ENCODE peak calls at places on chromosomes 7 and 10, in eight cellular contexts. Z is CD8-positive, alpha-beta T cell; J is esophagus squamous epithelium; A is lower lobe of right lung; S is neural progenitor cell; L is pancreas; C is upper lobe of right lung; K is endodermal cell. X is an unnamed sample.

GRCh38 chr10:49109669-49110335 is 5.5 kb downstream of the VSTM4 start:
- DNase-seq in A (peak), J (no peak), L (no peak), C (no peak), Z (no peak), S (no peak), K (peak), X (peak)

GRCh38 chr7:30845426-30846135 is 66.1 kb upstream of the AQP1 start:
- DNase-seq in C (peak), A (peak), Z (no peak), J (no peak), S (no peak), K (no peak), L (no peak), X (peak)

GRCh38 chr7:64998865-64999164 is 7.7 kb downstream of the ERV3-1 start:
- DNase-seq in Z (no peak), C (no peak), A (no peak), J (no peak), K (no peak), L (no peak), S (no peak), X (no peak)

GRCh38 chr10:45432113-45432512 is 58.1 kb downstream of the ALOX5 start:
- DNase-seq in K (no peak), A (no peak), J (no peak), S (no peak), Z (no peak), L (no peak), C (no peak), X (no peak)

GRCh38 chr7:128053023-128053422 is 21.8 kb upstream of the LRRC4 start:
- DNase-seq in K (no peak), Z (no peak), J (no peak), A (no peak), C (no peak), S (no peak), L (no peak), X (no peak)

GRCh38 chr10:10891437-10891836 is 126.2 kb upstream of the CELF2 start:
- DNase-seq in J (no peak), L (no peak), K (no peak), C (no peak), A (no peak), Z (no peak), S (no peak), X (peak)

GRCh38 chr10:121553455-121553854 is 44.8 kb downstream of the FGFR2 start:
- DNase-seq in S (peak), K (no peak), J (no peak), Z (no peak), A (no peak), C (no peak), L (no peak), X (no peak)

GRCh38 chr10:124705021-124705740 is 39.0 kb downstream of the FAM53B start:
- DNase-seq in L (no peak), J (no peak), K (no peak), A (no peak), S (no peak), Z (no peak), C (no peak), X (peak)

GRCh38 chr10:44051584-44052385 is 333.1 kb downstream of the CXCL12 start:
- DNase-seq in L (peak), A (no peak), S (no peak), Z (no peak), J (no peak), K (no peak), C (no peak), X (no peak)

GRCh38 chr10:107071301-107071700 is 93.2 kb downstream of the SORCS1 start:
- DNase-seq in J (no peak), A (no peak), K (no peak), S (no peak), L (no peak), C (no peak), Z (no peak), X (no peak)

DNA sequence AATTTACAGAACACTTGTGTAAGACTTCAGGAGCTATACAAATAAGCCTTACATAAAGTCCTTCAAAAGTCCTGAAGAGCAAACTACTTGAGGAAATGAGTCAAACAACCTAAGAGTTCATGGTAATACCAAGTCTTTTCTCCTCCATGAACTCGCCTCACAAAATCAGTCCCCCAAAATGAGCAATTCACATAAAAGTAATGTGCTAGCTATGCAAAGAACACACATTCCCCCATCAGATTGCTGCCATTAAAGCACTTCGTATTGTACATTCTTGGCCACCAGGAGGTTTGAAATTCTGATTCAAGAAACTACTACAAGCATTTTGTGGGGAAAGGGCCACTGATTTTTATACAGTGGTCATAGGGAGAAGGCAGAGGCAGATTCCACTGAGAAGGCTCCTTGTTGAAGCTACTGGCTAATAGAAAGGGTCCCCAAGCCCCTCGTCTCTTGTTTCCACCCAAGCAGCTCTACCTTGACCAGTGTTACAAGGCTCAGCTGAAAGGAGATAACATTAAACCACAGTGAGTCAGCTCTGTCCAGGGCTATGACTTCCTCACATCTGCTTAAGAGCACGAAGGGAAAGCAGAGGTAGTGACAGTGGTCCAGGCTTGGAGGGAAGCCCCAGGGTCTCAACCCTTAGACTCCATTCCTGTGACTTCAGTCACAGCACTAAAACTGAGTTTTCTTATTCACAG is 115.2 kb upstream of the CDK1 start:
- DNase-seq in A (no peak), S (no peak), J (no peak), C (no peak), L (no peak), K (peak), Z (no peak), X (no peak)
- H3K27ac ChIP-seq in A (peak), S (no peak), J (no peak), C (peak), L (no peak), K (no peak), Z (no peak), X (no peak)

DNA sequence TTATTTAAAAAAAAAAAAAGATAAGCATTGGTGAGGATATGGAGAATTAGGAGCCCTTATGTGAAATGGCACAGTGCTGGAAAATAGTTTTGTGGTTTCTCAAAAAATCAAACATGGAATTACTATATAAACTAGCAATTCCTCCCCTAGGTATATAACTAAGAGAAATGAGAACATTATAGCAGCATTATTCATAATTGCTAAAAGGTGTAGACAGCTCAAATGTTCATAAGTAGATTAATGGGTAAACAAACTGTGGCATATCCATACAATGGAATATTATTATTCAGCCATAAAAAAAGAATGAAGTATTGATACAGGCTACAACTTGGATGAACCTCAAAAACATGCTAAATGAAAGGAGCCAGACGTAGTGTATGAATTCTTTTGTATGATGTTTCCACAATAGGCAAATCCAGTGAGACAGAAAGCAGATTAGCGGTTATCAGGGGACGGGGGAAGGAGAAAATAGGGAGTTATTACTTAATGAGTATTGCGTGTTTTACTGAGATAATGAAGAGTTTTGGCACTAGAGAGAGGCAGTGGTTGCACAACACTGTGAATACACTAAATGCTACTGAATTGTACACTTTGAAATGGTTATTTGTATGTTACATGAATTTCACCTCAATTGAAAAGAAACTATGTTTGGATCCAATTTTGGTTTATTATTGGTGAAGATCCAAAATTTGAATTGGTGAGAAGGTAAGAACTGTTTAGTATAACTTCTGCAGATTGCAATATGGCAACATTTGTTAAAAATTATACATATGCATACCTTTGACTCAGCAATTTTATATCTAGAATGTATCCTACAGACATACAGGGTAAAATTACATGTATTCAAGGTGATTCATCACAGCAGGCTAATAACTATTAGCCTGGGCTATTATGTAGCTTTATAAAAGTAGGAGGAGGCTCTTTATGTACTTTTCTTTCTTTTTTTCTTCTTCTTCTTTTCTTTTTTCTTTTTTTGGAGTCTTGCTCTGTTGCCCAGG is 69.8 kb downstream of the VCL start:
- DNase-seq in A (no peak), J (no peak), S (no peak), L (no peak), Z (no peak), C (no peak), K (no peak), X (no peak)
- TF ChIP-seq CTCF in A (no peak), J (no peak), S (no peak), L (no peak), Z (no peak), C (no peak), K (no peak), X (no peak)

DNA sequence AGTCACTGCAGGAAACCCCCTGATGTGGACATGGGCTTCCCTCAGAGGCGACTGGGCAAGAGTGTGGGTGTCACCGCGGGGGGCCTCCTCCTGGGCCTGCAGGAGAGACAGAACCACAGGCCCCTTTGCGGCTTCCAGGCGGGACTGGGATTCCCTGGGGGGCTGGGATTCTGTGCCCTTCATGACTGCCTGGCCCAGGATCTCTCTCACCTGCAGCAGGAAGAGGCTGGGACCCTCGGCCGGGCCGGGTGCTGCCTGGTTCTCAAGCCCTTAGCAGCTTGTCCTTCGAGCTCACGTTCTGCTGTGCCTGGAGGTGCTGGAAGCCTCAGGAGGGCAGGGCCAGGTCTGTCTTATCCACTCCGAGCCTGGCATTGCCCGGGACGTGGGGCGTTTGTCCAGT is 11.8 kb downstream of the SUN1 start:
- DNase-seq in S (no peak), A (no peak), J (no peak), C (no peak), K (no peak), L (no peak), Z (no peak), X (no peak)
- H3K27ac ChIP-seq in S (no peak), A (no peak), J (peak), C (no peak), K (no peak), L (no peak), Z (no peak), X (no peak)

GRCh38 chr7:151152935-151153513 is 14.5 kb downstream of the GBX1 start:
- DNase-seq in K (no peak), C (no peak), A (no peak), Z (no peak), J (no peak), L (no peak), S (no peak), X (no peak)
- TF ChIP-seq CTCF in K (peak), C (no peak), A (no peak), Z (no peak), J (no peak), L (no peak), S (peak), X (no peak)

GRCh38 chr7:37476428-37476827 is 27.8 kb upstream of the ELMO1 start:
- DNase-seq in S (no peak), K (no peak), Z (no peak), L (no peak), A (no peak), C (no peak), J (no peak), X (no peak)

GRCh38 chr7:37481154-37481553 is 32.5 kb upstream of the ELMO1 start:
- DNase-seq in L (no peak), S (no peak), Z (no peak), K (no peak), A (no peak), J (no peak), C (no peak), X (no peak)

GRCh38 chr7:37480026-37480425 is 31.4 kb upstream of the ELMO1 start:
- DNase-seq in J (no peak), L (no peak), Z (no peak), S (no peak), K (no peak), A (no peak), C (no peak), X (no peak)

GRCh38 chr7:37480642-37481041 is 32.0 kb upstream of the ELMO1 start:
- DNase-seq in Z (no peak), K (no peak), J (no peak), C (no peak), L (no peak), S (no peak), A (no peak), X (no peak)

DNA sequence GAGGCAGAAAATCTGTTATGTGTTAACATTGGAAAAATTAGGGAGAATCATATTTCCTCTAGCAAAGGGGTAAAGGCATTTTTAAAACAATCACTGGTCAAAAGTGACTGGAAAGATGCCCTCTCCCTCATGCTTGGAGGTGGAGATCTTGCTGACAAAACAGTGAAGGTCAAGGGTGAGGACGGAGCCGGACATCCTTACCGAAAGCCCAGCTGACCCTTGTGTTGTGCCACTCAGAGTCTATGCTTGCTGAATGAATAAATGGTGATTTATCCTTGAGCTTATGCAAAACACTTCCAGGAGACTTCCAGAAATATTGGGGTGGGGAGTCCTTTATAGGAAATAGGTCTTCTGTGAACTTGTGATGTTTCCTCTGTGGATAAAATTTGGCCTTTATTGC is 28.2 kb upstream of the ELMO1 start:
- DNase-seq in L (no peak), J (no peak), K (no peak), C (no peak), A (no peak), S (no peak), Z (no peak), X (no peak)
- H3K27ac ChIP-seq in L (no peak), J (no peak), K (no peak), C (no peak), A (no peak), S (no peak), Z (no peak), X (no peak)

DNA sequence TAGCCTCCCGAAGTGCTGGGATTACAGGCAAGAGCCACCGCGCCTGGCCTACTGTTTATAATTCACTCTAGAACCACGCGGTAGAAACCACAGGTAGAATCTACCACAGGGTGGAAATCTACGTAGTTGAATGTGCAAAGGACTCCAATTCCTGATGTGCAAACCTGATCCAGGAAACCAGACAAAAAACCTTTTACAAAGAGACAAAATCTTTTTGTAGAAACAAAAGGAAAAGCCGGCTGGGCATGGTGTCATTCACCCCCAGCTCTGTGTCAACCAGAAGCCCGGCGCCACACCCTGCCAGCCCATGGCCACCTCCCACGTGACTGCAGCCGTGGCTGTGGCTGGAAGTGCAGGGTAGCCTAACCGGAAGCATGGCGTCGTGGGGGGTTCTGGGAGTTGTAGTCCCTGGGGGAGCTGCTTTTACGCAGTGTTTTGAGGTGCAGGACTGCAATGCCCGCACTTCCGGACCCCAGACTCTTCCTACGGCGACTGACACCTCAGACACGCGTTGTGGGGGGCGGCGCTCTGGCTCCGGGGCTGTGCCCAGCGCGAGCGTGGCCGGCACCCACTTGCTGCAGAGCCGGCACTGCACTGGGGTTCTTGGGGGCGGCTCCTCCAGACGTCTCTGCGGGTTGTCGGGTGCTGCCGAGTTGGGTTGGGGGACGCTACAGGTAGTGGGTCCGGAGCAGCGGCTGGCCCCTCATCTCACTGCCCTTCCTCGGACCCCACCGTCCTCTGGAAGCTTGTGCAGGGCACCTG is 41.5 kb upstream of the RNF216 start:
- DNase-seq in Z (peak), A (peak), C (peak), K (peak), S (peak), J (peak), L (peak), X (peak)
- TF ChIP-seq CTCF in Z (no peak), A (no peak), C (no peak), K (no peak), S (peak), J (peak), L (peak), X (peak)

GRCh38 chr7:100433592-100434296 is 2.6 kb downstream of the PPP1R35 start:
- DNase-seq in Z (no peak), K (no peak), L (no peak), S (no peak), J (no peak), C (no peak), A (peak), X (no peak)

GRCh38 chr7:100434297-100435144 is 1.8 kb downstream of the PPP1R35 start:
- DNase-seq in C (no peak), S (no peak), L (no peak), A (peak), K (peak), Z (no peak), J (no peak), X (no peak)

GRCh38 chr7:100432621-100433275 is 3.1 kb downstream of the MEPCE start:
- DNase-seq in S (no peak), A (peak), J (no peak), K (no peak), L (no peak), Z (no peak), C (no peak), X (no peak)

GRCh38 chr7:100432053-100432452 is 2.4 kb downstream of the MEPCE start:
- DNase-seq in J (no peak), C (no peak), L (no peak), Z (no peak), K (no peak), A (no peak), S (no peak), X (no peak)

DNA sequence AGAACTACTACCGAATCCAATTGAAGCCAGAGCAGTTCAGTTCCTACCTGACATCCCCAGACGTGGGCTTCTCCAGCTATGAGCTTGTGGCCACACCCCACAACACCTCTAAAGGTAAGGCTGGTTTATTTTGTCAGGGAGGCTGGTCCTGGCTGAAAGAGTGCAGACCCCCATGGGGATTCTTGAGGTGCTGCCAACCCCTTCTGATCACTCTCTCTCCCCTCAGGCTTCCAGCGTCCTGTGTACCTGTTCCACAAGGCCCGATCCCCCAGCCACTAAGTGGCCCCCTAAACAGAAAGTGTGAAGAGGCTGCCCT is 3.1 kb downstream of the PPP1R35 start:
- DNase-seq in K (no peak), L (no peak), C (no peak), S (no peak), Z (no peak), A (peak), J (no peak), X (no peak)
- H3K27ac ChIP-seq in K (no peak), L (no peak), C (no peak), S (no peak), Z (no peak), A (no peak), J (peak), X (no peak)

DNA sequence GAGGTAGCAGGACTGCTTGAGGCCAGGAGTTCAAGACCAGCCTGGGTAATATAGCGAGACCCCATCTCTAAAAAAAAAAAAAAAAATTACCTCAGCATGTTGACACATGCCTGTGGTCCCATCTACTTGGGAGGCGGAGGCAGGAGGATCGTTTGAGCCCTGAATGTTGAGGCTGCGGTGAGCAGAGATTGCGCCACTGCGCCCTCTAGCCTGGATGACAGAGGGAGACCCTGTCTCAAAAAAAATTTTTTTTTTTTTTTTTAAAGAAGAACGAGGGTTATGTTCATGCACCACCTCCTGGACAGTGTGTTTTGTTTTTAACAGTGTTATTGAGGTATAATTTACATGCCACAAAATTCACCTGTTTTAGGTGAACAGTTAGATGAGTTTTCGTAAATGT is 51.1 kb upstream of the SEPHS1 start:
- DNase-seq in S (no peak), J (no peak), Z (no peak), C (no peak), K (no peak), L (no peak), A (no peak), X (no peak)
- TF ChIP-seq CTCF in S (no peak), J (no peak), Z (no peak), C (no peak), K (no peak), L (no peak), A (no peak), X (no peak)